ENCODE peak calls at places on chromosomes 3 and 15, in ten cellular contexts. One of them, this sample, is unnamed.

GRCh38 chr3:120550546-120550945 is 45.6 kb upstream of the NDUFB4 start:
- DNase-seq in left lung: no peak
- DNase-seq in GF-D8: no peak
- DNase-seq in NB4: peak
- DNase-seq in cardiac muscle cell: no peak
- DNase-seq in activated T-cell treated with anti-CD3 and anti-CD28 coated beads, Interleukin-2, amount 50 U/mL, for 4 hours: no peak
- DNase-seq in progenitor cell of endocrine pancreas: no peak
- DNase-seq in amygdala: no peak
- DNase-seq in GM13976: no peak
- DNase-seq in uterus: no peak
- DNase-seq in this sample: no peak

GRCh38 chr15:85891470-85891869 is 96.7 kb upstream of the KLHL25 start:
- DNase-seq in uterus: no peak
- DNase-seq in activated T-cell treated with anti-CD3 and anti-CD28 coated beads, Interleukin-2, amount 50 U/mL, for 4 hours: no peak
- DNase-seq in progenitor cell of endocrine pancreas: no peak
- DNase-seq in amygdala: no peak
- DNase-seq in NB4: no peak
- DNase-seq in GF-D8: no peak
- DNase-seq in left lung: no peak
- DNase-seq in GM13976: no peak
- DNase-seq in cardiac muscle cell: no peak
- DNase-seq in this sample: no peak

GRCh38 chr3:88123526-88123925 is 26.2 kb upstream of the C3orf38 start:
- DNase-seq in NB4: no peak
- DNase-seq in left lung: no peak
- DNase-seq in activated T-cell treated with anti-CD3 and anti-CD28 coated beads, Interleukin-2, amount 50 U/mL, for 4 hours: no peak
- DNase-seq in GM13976: no peak
- DNase-seq in amygdala: no peak
- DNase-seq in cardiac muscle cell: no peak
- DNase-seq in uterus: no peak
- DNase-seq in progenitor cell of endocrine pancreas: no peak
- DNase-seq in GF-D8: no peak
- DNase-seq in this sample: no peak

GRCh38 chr3:127277591-127277990 is 10.3 kb downstream of the PRR20G start:
- DNase-seq in GF-D8: no peak
- DNase-seq in NB4: no peak
- DNase-seq in amygdala: no peak
- DNase-seq in left lung: no peak
- DNase-seq in activated T-cell treated with anti-CD3 and anti-CD28 coated beads, Interleukin-2, amount 50 U/mL, for 4 hours: no peak
- DNase-seq in uterus: no peak
- DNase-seq in cardiac muscle cell: no peak
- DNase-seq in GM13976: no peak
- DNase-seq in progenitor cell of endocrine pancreas: no peak
- DNase-seq in this sample: no peak

GRCh38 chr3:120642368-120642948 is 39.6 kb downstream of the HGD start:
- DNase-seq in GM13976: no peak
- DNase-seq in activated T-cell treated with anti-CD3 and anti-CD28 coated beads, Interleukin-2, amount 50 U/mL, for 4 hours: no peak
- DNase-seq in uterus: no peak
- DNase-seq in NB4: peak
- DNase-seq in left lung: no peak
- DNase-seq in progenitor cell of endocrine pancreas: no peak
- DNase-seq in GF-D8: peak
- DNase-seq in amygdala: no peak
- DNase-seq in cardiac muscle cell: no peak
- DNase-seq in this sample: no peak

GRCh38 chr15:60871731-60872130 is 357.4 kb downstream of the RORA start:
- DNase-seq in NB4: no peak
- DNase-seq in amygdala: no peak
- DNase-seq in GM13976: no peak
- DNase-seq in progenitor cell of endocrine pancreas: no peak
- DNase-seq in uterus: no peak
- DNase-seq in GF-D8: no peak
- DNase-seq in activated T-cell treated with anti-CD3 and anti-CD28 coated beads, Interleukin-2, amount 50 U/mL, for 4 hours: no peak
- DNase-seq in cardiac muscle cell: no peak
- DNase-seq in left lung: no peak
- DNase-seq in this sample: no peak

GRCh38 chr3:30098206-30098605 is 508.2 kb upstream of the TGFBR2 start:
- DNase-seq in GM13976: no peak
- DNase-seq in activated T-cell treated with anti-CD3 and anti-CD28 coated beads, Interleukin-2, amount 50 U/mL, for 4 hours: no peak
- DNase-seq in cardiac muscle cell: no peak
- DNase-seq in GF-D8: no peak
- DNase-seq in progenitor cell of endocrine pancreas: no peak
- DNase-seq in NB4: no peak
- DNase-seq in amygdala: no peak
- DNase-seq in uterus: no peak
- DNase-seq in left lung: no peak
- DNase-seq in this sample: no peak

GRCh38 chr3:59731909-59732308 is 682.1 kb upstream of the CFAP20DC start:
- DNase-seq in cardiac muscle cell: no peak
- DNase-seq in GM13976: no peak
- DNase-seq in progenitor cell of endocrine pancreas: no peak
- DNase-seq in amygdala: no peak
- DNase-seq in NB4: peak
- DNase-seq in GF-D8: no peak
- DNase-seq in activated T-cell treated with anti-CD3 and anti-CD28 coated beads, Interleukin-2, amount 50 U/mL, for 4 hours: no peak
- DNase-seq in left lung: no peak
- DNase-seq in uterus: no peak
- DNase-seq in this sample: no peak

GRCh38 chr3:16836505-16837237 is 48.1 kb upstream of the PLCL2 start:
- DNase-seq in uterus: no peak
- DNase-seq in GM13976: no peak
- DNase-seq in NB4: no peak
- DNase-seq in amygdala: no peak
- DNase-seq in GF-D8: no peak
- DNase-seq in left lung: no peak
- DNase-seq in progenitor cell of endocrine pancreas: no peak
- DNase-seq in activated T-cell treated with anti-CD3 and anti-CD28 coated beads, Interleukin-2, amount 50 U/mL, for 4 hours: no peak
- DNase-seq in cardiac muscle cell: no peak
- DNase-seq in this sample: no peak

GRCh38 chr15:70100495-70101331 is 3.0 kb upstream of the TLE3 start:
- DNase-seq in cardiac muscle cell: peak
- DNase-seq in activated T-cell treated with anti-CD3 and anti-CD28 coated beads, Interleukin-2, amount 50 U/mL, for 4 hours: peak
- DNase-seq in uterus: peak
- DNase-seq in progenitor cell of endocrine pancreas: peak
- DNase-seq in GM13976: peak
- DNase-seq in left lung: peak
- DNase-seq in amygdala: no peak
- DNase-seq in NB4: peak
- DNase-seq in GF-D8: peak
- DNase-seq in this sample: no peak

GRCh38 chr15:37891754-37892368 is 42.6 kb upstream of the TMCO5A start:
- DNase-seq in GM13976: no peak
- DNase-seq in left lung: no peak
- DNase-seq in activated T-cell treated with anti-CD3 and anti-CD28 coated beads, Interleukin-2, amount 50 U/mL, for 4 hours: no peak
- DNase-seq in amygdala: no peak
- DNase-seq in uterus: no peak
- DNase-seq in NB4: peak
- DNase-seq in cardiac muscle cell: peak
- DNase-seq in progenitor cell of endocrine pancreas: no peak
- DNase-seq in GF-D8: no peak
- DNase-seq in this sample: no peak

GRCh38 chr3:98808071-98808470 is 44.9 kb downstream of the ST3GAL6 start:
- DNase-seq in amygdala: no peak
- DNase-seq in GF-D8: no peak
- DNase-seq in left lung: no peak
- DNase-seq in cardiac muscle cell: no peak
- DNase-seq in progenitor cell of endocrine pancreas: no peak
- DNase-seq in uterus: no peak
- DNase-seq in GM13976: no peak
- DNase-seq in NB4: no peak
- DNase-seq in activated T-cell treated with anti-CD3 and anti-CD28 coated beads, Interleukin-2, amount 50 U/mL, for 4 hours: no peak
- DNase-seq in this sample: no peak

GRCh38 chr3:126450219-126450618 is 25.5 kb downstream of the ZXDC start:
- DNase-seq in cardiac muscle cell: no peak
- DNase-seq in uterus: no peak
- DNase-seq in GM13976: no peak
- DNase-seq in NB4: no peak
- DNase-seq in amygdala: no peak
- DNase-seq in left lung: no peak
- DNase-seq in activated T-cell treated with anti-CD3 and anti-CD28 coated beads, Interleukin-2, amount 50 U/mL, for 4 hours: no peak
- DNase-seq in progenitor cell of endocrine pancreas: no peak
- DNase-seq in GF-D8: no peak
- DNase-seq in this sample: no peak

GRCh38 chr15:69468241-69469121 is 15.9 kb downstream of the RPLP1 start:
- DNase-seq in amygdala: no peak
- DNase-seq in NB4: peak
- DNase-seq in GM13976: peak
- DNase-seq in activated T-cell treated with anti-CD3 and anti-CD28 coated beads, Interleukin-2, amount 50 U/mL, for 4 hours: peak
- DNase-seq in cardiac muscle cell: no peak
- DNase-seq in uterus: no peak
- DNase-seq in GF-D8: no peak
- DNase-seq in progenitor cell of endocrine pancreas: no peak
- DNase-seq in left lung: peak
- DNase-seq in this sample: no peak

GRCh38 chr3:1533763-1534162 is 440.9 kb downstream of the CNTN6 start:
- DNase-seq in GM13976: no peak
- DNase-seq in uterus: no peak
- DNase-seq in cardiac muscle cell: no peak
- DNase-seq in NB4: no peak
- DNase-seq in progenitor cell of endocrine pancreas: no peak
- DNase-seq in activated T-cell treated with anti-CD3 and anti-CD28 coated beads, Interleukin-2, amount 50 U/mL, for 4 hours: no peak
- DNase-seq in amygdala: no peak
- DNase-seq in left lung: no peak
- DNase-seq in GF-D8: no peak
- DNase-seq in this sample: no peak

GRCh38 chr15:32669870-32670623 is 28.5 kb downstream of the SCG5 start:
- DNase-seq in GF-D8: no peak
- DNase-seq in NB4: no peak
- DNase-seq in activated T-cell treated with anti-CD3 and anti-CD28 coated beads, Interleukin-2, amount 50 U/mL, for 4 hours: no peak
- DNase-seq in left lung: no peak
- DNase-seq in cardiac muscle cell: no peak
- DNase-seq in progenitor cell of endocrine pancreas: no peak
- DNase-seq in amygdala: peak
- DNase-seq in uterus: no peak
- DNase-seq in GM13976: no peak
- DNase-seq in this sample: no peak

GRCh38 chr3:32405155-32405554 is 13.5 kb downstream of the CMTM7 start:
- DNase-seq in NB4: no peak
- DNase-seq in progenitor cell of endocrine pancreas: no peak
- DNase-seq in uterus: no peak
- DNase-seq in GF-D8: no peak
- DNase-seq in cardiac muscle cell: no peak
- DNase-seq in amygdala: no peak
- DNase-seq in left lung: no peak
- DNase-seq in GM13976: no peak
- DNase-seq in activated T-cell treated with anti-CD3 and anti-CD28 coated beads, Interleukin-2, amount 50 U/mL, for 4 hours: no peak
- DNase-seq in this sample: no peak

GRCh38 chr3:18424862-18425640 is at the start of gene SATB1:
- DNase-seq in GF-D8: no peak
- DNase-seq in amygdala: peak
- DNase-seq in left lung: peak
- DNase-seq in cardiac muscle cell: peak
- DNase-seq in activated T-cell treated with anti-CD3 and anti-CD28 coated beads, Interleukin-2, amount 50 U/mL, for 4 hours: peak
- DNase-seq in GM13976: peak
- DNase-seq in uterus: peak
- DNase-seq in progenitor cell of endocrine pancreas: peak
- DNase-seq in NB4: peak
- DNase-seq in this sample: no peak